ENCODE peak calls at places on chromosome 14, in six cellular contexts. C is foreskin keratinocyte, U is head of caudate nucleus, R is lower leg skin, N is anterior cingulate cortex, A is COR-L47. G is an unnamed sample.

GRCh38 chr14:105439710-105440553 is 20.3 kb downstream of the MTA1 start:
- DNase-seq in C (no peak), U (no peak), R (no peak), N (peak), A (peak), G (no peak)

GRCh38 chr14:69316449-69317391 is 56.8 kb downstream of the GALNT16 start:
- DNase-seq in C (peak), U (no peak), R (peak), N (no peak), A (no peak), G (peak)

GRCh38 chr14:100221419-100222218 is 17.3 kb upstream of the YY1 start:
- DNase-seq in C (no peak), U (peak), R (peak), N (no peak), A (peak), G (peak)

GRCh38 chr14:103820908-103821307 is 26.5 kb downstream of the PPP1R13B start:
- DNase-seq in C (no peak), U (no peak), R (no peak), N (no peak), A (no peak), G (no peak)

GRCh38 chr14:61511558-61511924 is 183.8 kb upstream of the HIF1A start:
- DNase-seq in C (no peak), U (peak), R (peak), N (no peak), A (no peak), G (no peak)

GRCh38 chr14:65269732-65270131 is 142.8 kb upstream of the FUT8 start:
- DNase-seq in C (no peak), U (no peak), R (no peak), N (no peak), A (no peak), G (no peak)

GRCh38 chr14:91214306-91214705 is 30.2 kb downstream of the GPR68 start:
- DNase-seq in C (no peak), U (no peak), R (no peak), N (no peak), A (no peak), G (no peak)

GRCh38 chr14:75018684-75019083 is 16.0 kb downstream of the EIF2B2 start:
- DNase-seq in C (no peak), U (no peak), R (no peak), N (no peak), A (no peak), G (no peak)

GRCh38 chr14:94676495-94677238 is 64.5 kb downstream of the SERPINA3 start:
- DNase-seq in C (no peak), U (no peak), R (no peak), N (no peak), A (no peak), G (no peak)

GRCh38 chr14:28298156-28298555 is 468.4 kb upstream of the FOXG1 start:
- DNase-seq in C (no peak), U (no peak), R (no peak), N (no peak), A (no peak), G (no peak)

GRCh38 chr14:76106188-76106587 is 45.5 kb upstream of the GPATCH2L start:
- DNase-seq in C (no peak), U (no peak), R (no peak), N (no peak), A (no peak), G (no peak)

GRCh38 chr14:102910442-102910841 is 12.0 kb upstream of the AMN start:
- DNase-seq in C (no peak), U (peak), R (no peak), N (no peak), A (no peak), G (no peak)

GRCh38 chr14:89214221-89214965 is 202.6 kb downstream of the FOXN3 start:
- DNase-seq in C (peak), U (peak), R (peak), N (peak), A (peak), G (no peak)

GRCh38 chr14:91536327-91536726 is 26.2 kb upstream of the PPP4R3A start:
- DNase-seq in C (no peak), U (no peak), R (no peak), N (no peak), A (no peak), G (no peak)

GRCh38 chr14:95889236-95889979 is 12.8 kb downstream of the TUNAR start:
- DNase-seq in C (no peak), U (no peak), R (no peak), N (no peak), A (no peak), G (no peak)

GRCh38 chr14:81127785-81128184 is 93.0 kb downstream of the GTF2A1 start:
- DNase-seq in C (no peak), U (no peak), R (no peak), N (no peak), A (no peak), G (no peak)

GRCh38 chr14:23861666-23862065 is 91.9 kb upstream of the DHRS4 start:
- DNase-seq in C (no peak), U (no peak), R (no peak), N (no peak), A (no peak), G (peak)

GRCh38 chr14:101817511-101818001 is 56.0 kb downstream of the PPP2R5C start:
- DNase-seq in C (no peak), U (no peak), R (no peak), N (no peak), A (no peak), G (no peak)

GRCh38 chr14:48914382-48914781 is 671.8 kb downstream of the RPS29 start:
- DNase-seq in C (no peak), U (no peak), R (no peak), N (no peak), A (no peak), G (no peak)

GRCh38 chr14:64934338-64934939 is 8.1 kb downstream of the GPX2 start:
- DNase-seq in C (no peak), U (no peak), R (no peak), N (no peak), A (no peak), G (no peak)